ENCODE peak calls at places on chromosomes 1 and 21, in six cellular contexts. M is RWPE1; W is activated CD4-positive, alpha-beta T cell treated with anti-CD3 and anti-CD28 coated beads, Interleukin-2, amount 50 U/mL, for 4 hours; A is SW480; U is omental fat pad; C is upper lobe of right lung. S is an unnamed sample.

GRCh38 chr1:23370744-23371710 is 1.4 kb upstream of the ZNF436 start:
- DNase-seq in M (no peak), W (no peak), A (no peak), U (no peak), C (no peak), S (no peak)

GRCh38 chr1:32701951-32702598 is 495 bp downstream of the SYNC start:
- DNase-seq in M (no peak), W (no peak), A (no peak), U (no peak), C (peak), S (no peak)

GRCh38 chr1:221394011-221394544 is 347.8 kb downstream of the DUSP10 start:
- DNase-seq in M (peak), W (no peak), A (no peak), U (no peak), C (no peak), S (no peak)

GRCh38 chr21:38439336-38439900 is 58.9 kb downstream of the ERG start:
- DNase-seq in M (no peak), W (no peak), A (no peak), U (no peak), C (no peak), S (no peak)

GRCh38 chr1:109476825-109477224 is 6.9 kb upstream of the ATXN7L2 start:
- DNase-seq in M (no peak), W (no peak), A (peak), U (no peak), C (no peak), S (no peak)

GRCh38 chr1:8431028-8431427 is 113.1 kb downstream of the SLC45A1 start:
- DNase-seq in M (no peak), W (peak), A (no peak), U (no peak), C (no peak), S (no peak)

GRCh38 chr1:220045356-220046051 is 801 bp downstream of the EPRS1 start:
- DNase-seq in M (peak), W (no peak), A (no peak), U (no peak), C (no peak), S (no peak)

GRCh38 chr1:33349081-33349759 is 28.3 kb upstream of the A3GALT2 start:
- DNase-seq in M (no peak), W (peak), A (peak), U (no peak), C (peak), S (peak)